ENCODE peak calls at places on chromosomes 12 and 14, in eight cellular contexts. C is CD4-positive, alpha-beta memory T cell; A is PC-9; I is ovary; P is A673; G is mucosa of descending colon; H is effector memory CD4-positive, alpha-beta T cell; X is heart left ventricle. T is an unnamed sample.

GRCh38 chr12:89980236-89980635 is 271.6 kb upstream of the ATP2B1 start:
- DNase-seq in C (no peak), A (no peak), I (no peak), P (peak; percentile 73), G (no peak), H (no peak), X (no peak), T (no peak)

GRCh38 chr14:35349496-35349895 is 55.1 kb downstream of the NFKBIA start:
- DNase-seq in C (no peak), A (no peak), I (no peak), P (no peak), G (no peak), H (no peak), X (no peak), T (no peak)

GRCh38 chr12:104825408-104825807 is 132.7 kb downstream of the SLC41A2 start:
- DNase-seq in C (no peak), A (no peak), I (no peak), P (peak; percentile 8), G (no peak), H (no peak), X (no peak), T (peak; percentile 13)

GRCh38 chr14:94312481-94313246 is 10.5 kb downstream of the SERPINA6 start:
- DNase-seq in C (no peak), A (no peak), I (no peak), P (no peak), G (no peak), H (no peak), X (no peak), T (no peak)

GRCh38 chr14:50364792-50365191 is 31.9 kb downstream of the CDKL1 start:
- DNase-seq in C (no peak), A (peak; percentile 85), I (no peak), P (no peak), G (no peak), H (no peak), X (no peak), T (no peak)

GRCh38 chr12:2617365-2617764 is 177.4 kb upstream of the FKBP4 start:
- DNase-seq in C (no peak), A (no peak), I (no peak), P (no peak), G (no peak), H (no peak), X (no peak), T (no peak)

GRCh38 chr14:65849558-65849957 is 437.0 kb downstream of the FUT8 start:
- DNase-seq in C (no peak), A (no peak), I (no peak), P (peak; percentile 19), G (no peak), H (no peak), X (no peak), T (no peak)

GRCh38 chr12:106841471-106842302 is 67.2 kb downstream of the RIC8B start:
- DNase-seq in C (peak; percentile 39), A (no peak), I (peak; percentile 61), P (peak; percentile 73), G (no peak), H (no peak), X (peak; percentile 22), T (no peak)

GRCh38 chr14:104016873-104017650 is 68.4 kb upstream of the ASPG start:
- DNase-seq in C (no peak), A (no peak), I (no peak), P (no peak), G (no peak), H (no peak), X (no peak), T (no peak)

GRCh38 chr12:7089196-7089871 is 2.9 kb downstream of the C1R start:
- DNase-seq in C (no peak), A (no peak), I (no peak), P (no peak), G (no peak), H (no peak), X (no peak), T (no peak)

GRCh38 chr12:131499160-131499863 is 211.6 kb upstream of the SFSWAP start:
- DNase-seq in C (no peak), A (no peak), I (peak; percentile 49), P (no peak), G (no peak), H (no peak), X (no peak), T (no peak)

GRCh38 chr12:26798013-26798412 is 35.0 kb downstream of the ITPR2 start:
- DNase-seq in C (no peak), A (no peak), I (no peak), P (no peak), G (no peak), H (no peak), X (no peak), T (no peak)

DNA sequence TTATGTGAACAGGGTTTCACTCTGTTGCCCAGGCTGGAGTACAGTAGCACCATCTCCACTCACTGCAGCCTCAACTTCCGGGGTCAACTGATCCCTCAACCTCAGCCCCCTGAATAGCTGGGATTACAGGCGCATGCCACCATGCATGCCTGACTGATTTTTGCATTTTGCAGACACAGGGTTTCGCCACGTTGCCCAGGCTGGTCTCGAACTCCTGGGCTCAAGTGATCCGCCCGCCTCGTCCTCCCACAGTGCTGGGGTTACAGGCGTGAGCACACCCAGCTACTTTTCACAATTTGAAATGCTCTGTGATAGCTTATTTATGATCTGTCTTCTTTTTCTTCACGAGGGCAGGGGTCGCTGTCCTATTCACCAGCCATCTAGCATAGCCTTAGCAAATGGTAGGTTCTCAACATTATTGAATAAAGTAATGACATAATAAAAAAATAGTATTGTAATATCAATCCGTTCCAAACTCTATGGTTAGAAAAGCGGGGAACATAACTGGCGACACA is 484 bp upstream of the DDX47 start:
- DNase-seq in C (no peak), A (no peak), I (no peak), P (no peak), G (no peak), H (no peak), X (no peak), T (no peak)
- H3K4me1 ChIP-seq in C (peaks cover 60% of the 10 kb centered on the region), A (peaks cover 64% of the 10 kb centered on the region), I (peaks cover 12% of the 10 kb centered on the region), P (peaks cover 25% of the 10 kb centered on the region), G (peaks cover 22% of the 10 kb centered on the region), H (peaks cover 33% of the 10 kb centered on the region), X (peaks cover 28% of the 10 kb centered on the region), T (peaks cover 2% of the 10 kb centered on the region)

DNA sequence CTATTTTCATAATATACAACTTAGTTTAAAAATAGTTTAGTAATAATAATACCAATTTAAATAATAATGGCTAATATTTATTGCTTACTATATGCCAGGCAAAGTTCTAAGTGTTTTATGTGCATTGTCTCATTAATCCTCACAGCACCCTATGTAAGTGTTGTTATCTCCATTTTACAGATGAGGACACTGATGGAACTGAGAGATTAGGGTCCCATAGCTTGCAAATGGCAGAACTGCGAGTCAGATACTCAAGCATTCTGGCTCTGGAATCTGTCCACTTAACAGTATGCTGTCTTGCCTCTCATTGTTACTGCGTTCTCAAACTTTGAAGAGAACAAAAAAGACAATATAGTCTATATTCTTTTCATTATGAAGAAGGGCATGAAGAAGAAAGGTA is 19.0 kb downstream of the AP5M1 start:
- DNase-seq in C (no peak), A (no peak), I (no peak), P (no peak), G (no peak), H (no peak), X (no peak), T (no peak)
- H3K36me3 ChIP-seq in C (peaks cover 27% of the 10 kb centered on the region), A (peaks cover 12% of the 10 kb centered on the region), I (no peaks in the 10 kb centered on the region), P (peaks cover 26% of the 10 kb centered on the region), G (no peaks in the 10 kb centered on the region), H (peaks cover 24% of the 10 kb centered on the region), X (no peaks in the 10 kb centered on the region), T (no peaks in the 10 kb centered on the region)

GRCh38 chr12:54017027-54017788 is 8.4 kb downstream of the HOXC8 start:
- DNase-seq in C (no peak), A (peak; percentile 52), I (no peak), P (peak; percentile 77), G (no peak), H (no peak), X (no peak), T (no peak)

GRCh38 chr12:54017845-54018607 is 9.2 kb downstream of the HOXC8 start:
- DNase-seq in C (peak; percentile 66), A (peak; percentile 54), I (peak; percentile 95), P (peak; percentile 99), G (peak; percentile 79), H (peak; percentile 49), X (peak; percentile 64), T (no peak)

GRCh38 chr12:54016051-54016450 is 7.3 kb downstream of the HOXC8 start:
- DNase-seq in C (no peak), A (no peak), I (no peak), P (no peak), G (no peak), H (no peak), X (no peak), T (no peak)

GRCh38 chr12:54015210-54015931 is 6.6 kb downstream of the HOXC8 start:
- DNase-seq in C (no peak), A (no peak), I (no peak), P (no peak), G (no peak), H (no peak), X (no peak), T (no peak)

DNA sequence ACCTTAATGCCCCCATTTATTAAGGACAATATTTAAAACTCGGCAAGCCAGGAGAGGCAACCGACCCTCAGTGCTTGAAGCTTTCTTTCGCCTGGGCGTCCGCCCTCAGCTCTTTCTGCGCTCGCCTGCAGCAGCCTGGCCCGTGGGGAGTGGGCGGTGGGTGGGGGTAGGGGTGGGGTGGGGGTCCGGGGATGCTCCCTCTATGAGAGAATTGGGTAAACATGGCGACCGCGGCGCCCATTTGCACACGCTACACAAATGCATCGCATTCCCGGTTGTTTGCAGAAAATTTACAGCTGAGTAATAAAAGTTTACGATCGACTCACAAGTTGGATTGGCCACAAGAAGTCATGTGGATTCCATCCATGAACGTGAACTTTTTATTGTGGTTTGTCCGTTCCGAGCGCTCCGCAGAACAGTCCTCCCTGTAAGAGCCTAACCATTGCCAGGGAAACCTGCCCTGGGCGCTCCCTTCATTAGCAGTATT is 7.7 kb downstream of the HOXC8 start:
- DNase-seq in C (no peak), A (no peak), I (peak; percentile 58), P (peak; percentile 91), G (no peak), H (no peak), X (no peak), T (no peak)
- H3K4me1 ChIP-seq in C (peaks cover 21% of the 10 kb centered on the region), A (no peaks in the 10 kb centered on the region), I (no peaks in the 10 kb centered on the region), P (peaks cover 54% of the 10 kb centered on the region), G (peaks cover 8% of the 10 kb centered on the region), H (peaks cover 21% of the 10 kb centered on the region), X (peaks cover 13% of the 10 kb centered on the region), T (peaks cover 2% of the 10 kb centered on the region)

DNA sequence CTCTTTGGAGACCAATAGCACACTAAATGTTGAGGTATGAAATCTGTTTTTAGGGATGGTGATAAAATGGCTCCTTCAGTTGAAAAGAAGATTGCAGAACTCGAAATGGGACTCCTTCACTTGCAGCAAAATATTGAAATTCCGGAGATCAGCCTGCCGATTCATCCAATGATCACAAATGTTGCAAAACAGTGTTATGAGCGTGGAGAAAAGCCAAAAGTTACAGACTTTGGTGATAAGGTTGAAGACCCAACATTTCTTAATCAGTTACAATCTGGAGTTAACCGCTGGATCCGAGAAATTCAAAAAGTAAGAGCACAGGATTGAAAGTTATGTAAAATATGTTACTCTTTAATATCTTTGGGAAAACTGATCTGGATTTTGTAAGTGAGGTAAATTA is 15.3 kb downstream of the DYNC1H1 start:
- DNase-seq in C (no peak), A (no peak), I (no peak), P (no peak), G (no peak), H (no peak), X (no peak), T (no peak)
- H3K36me3 ChIP-seq in C (peaks cover 64% of the 10 kb centered on the region), A (peaks cover 83% of the 10 kb centered on the region), I (no peaks in the 10 kb centered on the region), P (peaks cover 91% of the 10 kb centered on the region), G (no peaks in the 10 kb centered on the region), H (peaks cover 67% of the 10 kb centered on the region), X (no peaks in the 10 kb centered on the region), T (peaks cover 16% of the 10 kb centered on the region)

T was measured in iPS DF 6.9.